ENCODE peak calls at places on chromosomes 5 and 9, in seven cellular contexts. V is transverse colon; D is Peyer's patch; H is CD8-positive, alpha-beta memory T cell; P is prostate gland; T is hepatocyte; L is effector memory CD4-positive, alpha-beta T cell. K is an unnamed sample.

GRCh38 chr5:65126192-65126591 is 355.5 kb downstream of the ADAMTS6 start:
- DNase-seq in V (no peak), D (no peak), H (no peak), P (no peak), T (no peak), L (no peak), K (no peak)

GRCh38 chr5:82349651-82350050 is 71.5 kb upstream of the RPS23 start:
- DNase-seq in V (peak; percentile 12), D (no peak), H (no peak), P (no peak), T (peak; percentile 32), L (no peak), K (no peak)

GRCh38 chr5:142542906-142543305 is 143.0 kb downstream of the FGF1 start:
- DNase-seq in V (no peak), D (no peak), H (no peak), P (no peak), T (no peak), L (no peak), K (no peak)

GRCh38 chr5:1417586-1418225 is 27.5 kb downstream of the SLC6A3 start:
- DNase-seq in V (no peak), D (peak; percentile 34), H (no peak), P (no peak), T (no peak), L (no peak), K (no peak)

GRCh38 chr9:131798166-131798565 is 58.3 kb upstream of the RAPGEF1 start:
- DNase-seq in V (no peak), D (no peak), H (no peak), P (no peak), T (no peak), L (no peak), K (no peak)

GRCh38 chr5:132434391-132434790 is 56.2 kb downstream of the IRF1 start:
- DNase-seq in V (peak; percentile 6), D (no peak), H (no peak), P (no peak), T (no peak), L (no peak), K (no peak)

GRCh38 chr5:32710335-32710858 is 724 bp upstream of the NPR3 start:
- DNase-seq in V (peak; percentile 9), D (no peak), H (no peak), P (no peak), T (peak; percentile 39), L (no peak), K (peak; percentile 67)

GRCh38 chr5:68834486-68834885 is 259.3 kb upstream of the SLC30A5 start:
- DNase-seq in V (no peak), D (no peak), H (no peak), P (no peak), T (peak; percentile 5), L (no peak), K (no peak)

GRCh38 chr9:3858961-3859360 is 333.2 kb upstream of the RFX3 start:
- DNase-seq in V (no peak), D (no peak), H (no peak), P (no peak), T (no peak), L (no peak), K (no peak)

GRCh38 chr9:84667571-84668203 is 1.8 kb upstream of the NTRK2 start:
- DNase-seq in V (no peak), D (no peak), H (no peak), P (no peak), T (peak; percentile 14), L (no peak), K (peak; percentile 77)

GRCh38 chr9:15157371-15157770 is 149.6 kb downstream of the TTC39B start:
- DNase-seq in V (no peak), D (no peak), H (no peak), P (no peak), T (no peak), L (no peak), K (no peak)

GRCh38 chr9:110928604-110929003 is 109.7 kb downstream of the LPAR1 start:
- DNase-seq in V (no peak), D (no peak), H (no peak), P (no peak), T (no peak), L (no peak), K (no peak)

GRCh38 chr9:7305677-7306076 is 493.9 kb downstream of the DMAC1 start:
- DNase-seq in V (no peak), D (no peak), H (no peak), P (no peak), T (no peak), L (no peak), K (no peak)

DNA sequence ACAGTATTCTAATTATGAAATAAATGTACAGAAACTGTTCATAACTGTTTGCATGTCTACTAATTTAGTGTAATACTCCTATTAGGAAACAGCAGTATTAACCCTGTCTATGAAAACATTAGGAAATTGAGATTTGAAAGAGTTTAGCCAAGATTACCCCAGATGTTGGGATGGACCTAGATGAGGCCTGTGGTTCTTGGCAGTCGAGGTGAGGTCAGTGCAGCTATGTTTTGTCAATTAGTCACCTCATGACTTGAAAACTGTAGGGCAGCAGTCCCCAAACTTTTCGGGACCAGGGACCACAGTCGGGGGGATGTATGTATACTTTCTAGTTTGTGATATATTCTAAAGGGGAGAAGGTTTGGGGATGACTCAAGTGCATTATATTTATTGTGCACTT is 4.7 kb downstream of the LNPEP start:
- DNase-seq in V (no peak), D (no peak), H (no peak), P (no peak), T (no peak), L (no peak), K (no peak)
- H3K4me1 ChIP-seq in V (peaks cover 29% of the 10 kb centered on the region), D (peaks cover 6% of the 10 kb centered on the region), H (peaks cover 65% of the 10 kb centered on the region), P (no peaks in the 10 kb centered on the region), T (peaks cover 7% of the 10 kb centered on the region), L (peaks cover 24% of the 10 kb centered on the region), K (no peaks in the 10 kb centered on the region)

GRCh38 chr9:77978086-77978781 is 53.4 kb downstream of the GNAQ start:
- DNase-seq in V (no peak), D (no peak), H (no peak), P (no peak), T (no peak), L (no peak), K (no peak)
- H3K4me3 ChIP-seq in V (no peak overlapping the region), D (no peak overlapping the region), H (peak overlapping the region; percentile 29), P (no peak overlapping the region), T (no peak overlapping the region), L (no peak overlapping the region), K (no peak overlapping the region)

DNA sequence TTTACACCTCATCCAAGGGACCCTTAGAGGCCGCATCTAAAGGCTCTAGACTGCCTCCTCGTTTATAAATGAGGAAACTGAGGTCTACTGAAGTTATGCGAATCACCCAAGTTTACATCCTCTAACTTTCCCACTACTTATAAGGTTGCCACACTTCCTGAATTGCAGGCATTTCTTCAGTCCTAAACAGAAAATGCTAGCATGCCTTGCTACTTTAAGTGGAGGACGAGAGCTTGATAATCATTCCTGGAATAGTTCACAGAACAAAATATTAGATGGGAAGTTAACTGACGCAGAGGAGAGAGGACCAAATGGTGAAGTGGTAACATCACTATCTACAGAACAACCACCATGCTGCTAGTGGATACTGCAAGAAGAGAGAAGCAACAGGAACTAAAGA is 85.8 kb downstream of the GNAQ start:
- DNase-seq in V (no peak), D (no peak), H (no peak), P (no peak), T (no peak), L (no peak), K (no peak)
- H3K4me1 ChIP-seq in V (peaks cover 81% of the 10 kb centered on the region), D (no peaks in the 10 kb centered on the region), H (peaks cover 30% of the 10 kb centered on the region), P (peaks cover 7% of the 10 kb centered on the region), T (peaks cover 39% of the 10 kb centered on the region), L (peaks cover 18% of the 10 kb centered on the region), K (peaks cover 67% of the 10 kb centered on the region)

GRCh38 chr9:128192601-128193371 is 1.4 kb upstream of the CIZ1 start:
- DNase-seq in V (peak; percentile 92), D (peak; percentile 94), H (no peak), P (peak; percentile 86), T (no peak), L (peak; percentile 33), K (peak; percentile 90)

GRCh38 chr9:128190013-128190412 is 1.4 kb downstream of the CIZ1 start:
- DNase-seq in V (no peak), D (no peak), H (no peak), P (no peak), T (no peak), L (no peak), K (no peak)

GRCh38 chr9:128191406-128192046 is at the start of gene CIZ1:
- DNase-seq in V (peak; percentile 85), D (peak; percentile 88), H (peak; percentile 66), P (peak; percentile 67), T (peak; percentile 93), L (peak; percentile 54), K (peak; percentile 78)

GRCh38 chr9:128190516-128191405 is 611 bp downstream of the CIZ1 start:
- DNase-seq in V (peak; percentile 23), D (no peak), H (no peak), P (no peak), T (no peak), L (peak; percentile 18), K (no peak)

DNA sequence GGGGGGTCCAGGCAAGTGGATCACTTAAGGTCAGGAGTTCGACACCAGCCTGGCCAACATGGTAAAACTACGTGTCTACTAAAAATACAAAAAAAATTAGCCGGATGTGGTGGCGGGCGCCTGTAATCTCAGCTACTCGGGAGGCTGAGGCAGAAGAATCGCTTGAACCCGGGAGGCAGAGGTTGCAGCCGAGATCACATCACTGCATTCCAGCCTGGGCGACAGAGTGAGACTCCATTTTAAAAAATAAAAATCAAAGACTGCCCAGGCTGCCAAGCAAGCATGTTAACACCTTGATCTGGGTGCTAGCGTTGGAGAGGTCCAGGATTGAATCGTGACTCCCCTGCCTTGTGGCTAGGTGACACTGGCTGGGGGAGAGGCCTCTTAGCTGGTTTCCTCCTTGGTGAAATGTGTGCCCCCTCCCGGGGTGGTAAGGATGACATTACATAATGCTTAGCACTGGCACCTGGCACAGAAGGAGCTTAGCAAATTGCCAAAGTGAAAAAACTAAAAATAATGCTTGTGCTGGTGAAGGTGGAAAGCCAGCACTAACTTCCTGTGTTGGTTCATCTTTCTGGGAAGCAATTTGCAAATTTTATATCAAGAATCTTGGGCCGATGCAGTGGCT is 2.2 kb upstream of the CIZ1 start:
- DNase-seq in V (no peak), D (no peak), H (no peak), P (no peak), T (no peak), L (no peak), K (no peak)
- H3K4me3 ChIP-seq in V (peak overlapping the region; percentile 10), D (no peak overlapping the region), H (no peak overlapping the region), P (no peak overlapping the region), T (no peak overlapping the region), L (no peak overlapping the region), K (no peak overlapping the region)

DNA sequence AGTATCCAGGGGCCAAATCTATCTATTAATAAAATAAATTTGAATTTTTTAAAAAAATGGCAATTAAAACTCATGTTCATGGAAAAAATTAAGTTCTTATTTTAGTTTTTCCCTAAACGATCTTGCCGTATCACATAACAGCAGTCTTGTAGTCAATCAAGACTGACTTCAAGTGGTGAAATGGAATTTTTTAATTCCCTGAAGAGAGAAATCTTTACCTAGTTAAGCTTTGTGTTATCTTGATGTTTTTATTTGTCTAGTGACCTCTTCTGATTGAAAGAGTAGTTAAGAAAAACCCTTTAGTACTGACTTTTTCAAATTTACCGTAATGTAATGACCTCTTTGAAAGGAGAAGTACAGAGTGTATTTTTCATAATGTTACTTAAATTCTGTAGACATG is 19.6 kb downstream of the TGFBR1 start:
- DNase-seq in V (no peak), D (no peak), H (no peak), P (no peak), T (no peak), L (no peak), K (no peak)
- H3K4me1 ChIP-seq in V (peaks cover 45% of the 10 kb centered on the region), D (peaks cover 6% of the 10 kb centered on the region), H (peaks cover 85% of the 10 kb centered on the region), P (no peaks in the 10 kb centered on the region), T (no peaks in the 10 kb centered on the region), L (peaks cover 33% of the 10 kb centered on the region), K (no peaks in the 10 kb centered on the region)

GRCh38 chr9:79567671-79568098 is 4.1 kb upstream of the TLE4 start:
- DNase-seq in V (no peak), D (no peak), H (no peak), P (no peak), T (no peak), L (no peak), K (peak; percentile 36)
- H3K4me3 ChIP-seq in V (no peak overlapping the region), D (no peak overlapping the region), H (no peak overlapping the region), P (no peak overlapping the region), T (no peak overlapping the region), L (no peak overlapping the region), K (no peak overlapping the region)

K was measured in thyroid gland.